ENCODE peak calls at places on chromosomes 12 and 14, in seven cellular contexts. M is GM23248, B is small intestine, R is A549, P is PC-3, Q is testis, N is sigmoid colon. V is an unnamed sample.

GRCh38 chr14:51208982-51209381 is 31.1 kb upstream of the TMX1 start:
- DNase-seq in M (no peak), B (no peak), R (no peak), P (no peak), Q (no peak), N (no peak), V (no peak)

GRCh38 chr12:20748198-20748597 is 53.1 kb downstream of the SLCO1C1 start:
- DNase-seq in M (no peak), B (no peak), R (no peak), P (no peak), Q (no peak), N (no peak), V (no peak)

GRCh38 chr12:76308866-76309265 is 39.3 kb downstream of the BBS10 start:
- DNase-seq in M (no peak), B (no peak), R (no peak), P (no peak), Q (no peak), N (no peak), V (no peak)

GRCh38 chr12:53937099-53937498 is 1.5 kb upstream of the HOXC13 start:
- DNase-seq in M (no peak), B (no peak), R (no peak), P (no peak), Q (no peak), N (no peak), V (no peak)

GRCh38 chr14:73457935-73458218 is 469 bp downstream of the NUMB start:
- DNase-seq in M (no peak), B (no peak), R (no peak), P (no peak), Q (peak; percentile 50), N (no peak), V (no peak)

GRCh38 chr14:33871394-33871793 is 79.5 kb downstream of the EGLN3 start:
- DNase-seq in M (no peak), B (peak; percentile 21), R (no peak), P (no peak), Q (no peak), N (no peak), V (no peak)

GRCh38 chr12:94649349-94650142 is 811 bp downstream of the TMCC3 start:
- DNase-seq in M (peak; percentile 64), B (peak; percentile 72), R (peak; percentile 26), P (peak; percentile 40), Q (peak; percentile 26), N (peak; percentile 72), V (no peak)

GRCh38 chr12:65462506-65462905 is 184.0 kb downstream of the MSRB3 start:
- DNase-seq in M (no peak), B (no peak), R (no peak), P (no peak), Q (no peak), N (no peak), V (no peak)

GRCh38 chr12:120249875-120250795 is 15.4 kb downstream of the PXN start:
- DNase-seq in M (peak; percentile 41), B (no peak), R (no peak), P (no peak), Q (peak; percentile 88), N (peak; percentile 91), V (no peak)

GRCh38 chr12:10211101-10211974 is 1.3 kb upstream of the GABARAPL1 start:
- DNase-seq in M (no peak), B (no peak), R (no peak), P (no peak), Q (no peak), N (peak; percentile 69), V (no peak)

GRCh38 chr14:96011131-96011530 is 28.0 kb upstream of the C14orf132 start:
- DNase-seq in M (no peak), B (no peak), R (no peak), P (no peak), Q (no peak), N (no peak), V (no peak)

GRCh38 chr14:25911831-25912230 is 686.0 kb downstream of the NOVA1 start:
- DNase-seq in M (no peak), B (no peak), R (no peak), P (no peak), Q (no peak), N (no peak), V (no peak)

GRCh38 chr12:109555431-109556315 is 17.6 kb downstream of the MMAB start:
- DNase-seq in M (no peak), B (no peak), R (no peak), P (no peak), Q (no peak), N (no peak), V (no peak)

GRCh38 chr12:121996945-121997612 is 24.6 kb upstream of the BCL7A start:
- DNase-seq in M (peak; percentile 49), B (no peak), R (no peak), P (peak; percentile 44), Q (no peak), N (no peak), V (no peak)

GRCh38 chr12:13093191-13093849 is 10.1 kb downstream of the GSG1 start:
- DNase-seq in M (peak; percentile 74), B (no peak), R (no peak), P (peak; percentile 77), Q (no peak), N (no peak), V (no peak)

GRCh38 chr12:57165741-57166140 is 18.3 kb upstream of the LRP1-AS start:
- DNase-seq in M (peak; percentile 88), B (peak; percentile 25), R (peak; percentile 85), P (peak; percentile 92), Q (no peak), N (no peak), V (no peak)

GRCh38 chr14:95666450-95666849 is 19.8 kb upstream of the TCL1B start:
- DNase-seq in M (no peak), B (no peak), R (no peak), P (no peak), Q (no peak), N (no peak), V (peak; percentile 36)

GRCh38 chr12:93777249-93777648 is 100.1 kb downstream of the CRADD start:
- DNase-seq in M (peak; percentile 83), B (no peak), R (no peak), P (peak; percentile 47), Q (peak; percentile 55), N (no peak), V (no peak)

GRCh38 chr12:42447371-42447786 is 121.4 kb downstream of the PPHLN1 start:
- DNase-seq in M (no peak), B (no peak), R (no peak), P (no peak), Q (no peak), N (no peak), V (no peak)

GRCh38 chr12:27680638-27681037 is 15.6 kb upstream of the REP15 start:
- DNase-seq in M (no peak), B (peak; percentile 57), R (no peak), P (no peak), Q (no peak), N (no peak), V (no peak)

DNA sequence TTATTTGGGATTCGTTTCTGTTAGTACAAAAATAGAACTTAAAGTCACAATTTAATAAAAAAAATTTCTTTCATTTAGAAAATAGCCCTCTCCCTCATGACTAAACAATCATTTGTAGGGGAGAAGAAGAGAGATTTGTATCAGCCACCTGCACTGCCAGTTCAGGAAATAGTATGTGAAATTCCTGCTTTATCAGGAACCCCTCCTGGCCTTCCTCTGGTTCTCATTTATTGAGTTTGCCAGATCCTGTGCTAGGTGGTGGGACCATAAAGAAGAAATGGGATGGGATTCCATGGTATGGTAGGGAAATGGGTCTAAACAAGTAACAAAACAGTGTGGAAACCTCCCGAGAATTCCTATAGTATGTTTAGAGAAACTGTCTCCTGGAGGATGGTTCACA is 30.0 kb downstream of the RASSF8 start:
- DNase-seq in M (no peak), B (no peak), R (no peak), P (no peak), Q (no peak), N (no peak), V (no peak)
- H3K27ac ChIP-seq in M (no peak overlapping the region), B (no peak overlapping the region), R (no peak overlapping the region), P (no peak overlapping the region), Q (no peak overlapping the region), N (peak overlapping the region; percentile 81), V (no peak overlapping the region)

GRCh38 chr14:22570132-22570949 is 18.7 kb downstream of the DAD1 start:
- DNase-seq in M (peak; percentile 76), B (peak; percentile 87), R (peak; percentile 89), P (peak; percentile 92), Q (peak; percentile 91), N (peak; percentile 84), V (peak; percentile 98)
- H3K27ac ChIP-seq in M (peak overlapping the region; percentile 32), B (no peak overlapping the region), R (peak overlapping the region; percentile 51), P (no peak overlapping the region), Q (no peak overlapping the region), N (peak overlapping the region; percentile 69), V (peak overlapping the region; percentile 83)

GRCh38 chr12:116727261-116727660 is 10.6 kb downstream of the SPRING1 start:
- DNase-seq in M (no peak), B (peak; percentile 26), R (no peak), P (no peak), Q (no peak), N (no peak), V (no peak)
- H3K27ac ChIP-seq in M (no peak overlapping the region), B (no peak overlapping the region), R (no peak overlapping the region), P (no peak overlapping the region), Q (no peak overlapping the region), N (no peak overlapping the region), V (no peak overlapping the region)

GRCh38 chr12:124491310-124491709 is 76.1 kb downstream of the NCOR2 start:
- DNase-seq in M (no peak), B (no peak), R (no peak), P (no peak), Q (no peak), N (no peak), V (no peak)

GRCh38 chr12:124494751-124495129 is 72.7 kb downstream of the NCOR2 start:
- DNase-seq in M (no peak), B (no peak), R (no peak), P (no peak), Q (no peak), N (no peak), V (no peak)

GRCh38 chr12:124491856-124492420 is 75.5 kb downstream of the NCOR2 start:
- DNase-seq in M (no peak), B (no peak), R (no peak), P (no peak), Q (no peak), N (no peak), V (no peak)

GRCh38 chr12:124493809-124494750 is 73.3 kb downstream of the NCOR2 start:
- DNase-seq in M (no peak), B (no peak), R (no peak), P (no peak), Q (no peak), N (no peak), V (peak; percentile 23)

GRCh38 chr12:124492879-124493808 is 74.3 kb downstream of the NCOR2 start:
- DNase-seq in M (no peak), B (no peak), R (peak; percentile 33), P (no peak), Q (no peak), N (no peak), V (no peak)
- H3K27ac ChIP-seq in M (no peak overlapping the region), B (no peak overlapping the region), R (no peak overlapping the region), P (no peak overlapping the region), Q (peak overlapping the region; percentile 9), N (peak overlapping the region; percentile 25), V (no peak overlapping the region)